ENCODE peak calls at places on chromosomes 6 and 20, in five cellular contexts. One of them, this sample, is unnamed.

GRCh38 chr6:83311231-83311630 is 118.1 kb downstream of the RWDD2A start:
- DNase-seq in cardiac muscle cell: peak
- DNase-seq in stomach: no peak
- DNase-seq in OCI-LY7: no peak
- DNase-seq in gastrocnemius medialis: no peak
- DNase-seq in this sample: no peak

GRCh38 chr20:44083220-44083933 is 103.6 kb downstream of the JPH2 start:
- DNase-seq in cardiac muscle cell: no peak
- DNase-seq in stomach: no peak
- DNase-seq in OCI-LY7: no peak
- DNase-seq in gastrocnemius medialis: peak
- DNase-seq in this sample: no peak

GRCh38 chr20:62361799-62362589 is 5.1 kb downstream of the LAMA5 start:
- DNase-seq in cardiac muscle cell: no peak
- DNase-seq in stomach: no peak
- DNase-seq in OCI-LY7: no peak
- DNase-seq in gastrocnemius medialis: no peak
- DNase-seq in this sample: no peak

GRCh38 chr20:7248392-7248992 is 481.0 kb downstream of the BMP2 start:
- DNase-seq in cardiac muscle cell: no peak
- DNase-seq in stomach: no peak
- DNase-seq in OCI-LY7: no peak
- DNase-seq in gastrocnemius medialis: peak
- DNase-seq in this sample: no peak

GRCh38 chr20:3406481-3407425 is 716 bp downstream of the DNAAF9 start:
- DNase-seq in cardiac muscle cell: peak
- DNase-seq in stomach: peak
- DNase-seq in OCI-LY7: no peak
- DNase-seq in gastrocnemius medialis: peak
- DNase-seq in this sample: peak

GRCh38 chr20:62365814-62366369 is 1.2 kb downstream of the LAMA5 start:
- DNase-seq in cardiac muscle cell: no peak
- DNase-seq in stomach: no peak
- DNase-seq in OCI-LY7: peak
- DNase-seq in gastrocnemius medialis: peak
- DNase-seq in this sample: no peak

GRCh38 chr6:105069821-105070445 is 109.9 kb downstream of the POPDC3 start:
- DNase-seq in cardiac muscle cell: no peak
- DNase-seq in stomach: no peak
- DNase-seq in OCI-LY7: no peak
- DNase-seq in gastrocnemius medialis: no peak
- DNase-seq in this sample: no peak

GRCh38 chr6:152854086-152854795 is 103.6 kb downstream of the VIP start:
- DNase-seq in cardiac muscle cell: no peak
- DNase-seq in stomach: no peak
- DNase-seq in OCI-LY7: no peak
- DNase-seq in gastrocnemius medialis: no peak
- DNase-seq in this sample: no peak

GRCh38 chr20:41003143-41003932 is 25.3 kb upstream of the TOP1 start:
- DNase-seq in cardiac muscle cell: peak
- DNase-seq in stomach: peak
- DNase-seq in OCI-LY7: no peak
- DNase-seq in gastrocnemius medialis: peak
- DNase-seq in this sample: peak

GRCh38 chr6:37052027-37052628 is 46.7 kb downstream of the FGD2 start:
- DNase-seq in cardiac muscle cell: no peak
- DNase-seq in stomach: no peak
- DNase-seq in OCI-LY7: peak
- DNase-seq in gastrocnemius medialis: no peak
- DNase-seq in this sample: no peak

GRCh38 chr20:35479798-35480197 is 24.4 kb downstream of the CEP250 start:
- DNase-seq in cardiac muscle cell: no peak
- DNase-seq in stomach: no peak
- DNase-seq in OCI-LY7: no peak
- DNase-seq in gastrocnemius medialis: no peak
- DNase-seq in this sample: no peak

GRCh38 chr6:107414246-107414645 is 45.1 kb downstream of the PDSS2 start:
- DNase-seq in cardiac muscle cell: no peak
- DNase-seq in stomach: no peak
- DNase-seq in OCI-LY7: no peak
- DNase-seq in gastrocnemius medialis: no peak
- DNase-seq in this sample: no peak

GRCh38 chr6:163170294-163170883 is 244.1 kb upstream of the QKI start:
- DNase-seq in cardiac muscle cell: peak
- DNase-seq in stomach: no peak
- DNase-seq in OCI-LY7: peak
- DNase-seq in gastrocnemius medialis: no peak
- DNase-seq in this sample: no peak

GRCh38 chr6:133333852-133334251 is 92.7 kb downstream of the EYA4 start:
- DNase-seq in cardiac muscle cell: no peak
- DNase-seq in stomach: no peak
- DNase-seq in OCI-LY7: no peak
- DNase-seq in gastrocnemius medialis: no peak
- DNase-seq in this sample: no peak

GRCh38 chr6:82741996-82742385 is 323.6 kb downstream of the UBE3D start:
- DNase-seq in cardiac muscle cell: no peak
- DNase-seq in stomach: no peak
- DNase-seq in OCI-LY7: no peak
- DNase-seq in gastrocnemius medialis: no peak
- DNase-seq in this sample: no peak

GRCh38 chr6:10617008-10617696 is 77.3 kb downstream of the C6orf52 start:
- DNase-seq in cardiac muscle cell: no peak
- DNase-seq in stomach: no peak
- DNase-seq in OCI-LY7: no peak
- DNase-seq in gastrocnemius medialis: no peak
- DNase-seq in this sample: no peak

GRCh38 chr6:45115696-45116095 is 212.4 kb upstream of the RUNX2 start:
- DNase-seq in cardiac muscle cell: peak
- DNase-seq in stomach: no peak
- DNase-seq in OCI-LY7: no peak
- DNase-seq in gastrocnemius medialis: no peak
- DNase-seq in this sample: no peak

GRCh38 chr6:132919028-132919427 is 104.7 kb downstream of the RPS12 start:
- DNase-seq in cardiac muscle cell: peak
- DNase-seq in stomach: no peak
- DNase-seq in OCI-LY7: no peak
- DNase-seq in gastrocnemius medialis: no peak
- DNase-seq in this sample: no peak

GRCh38 chr20:19990911-19991707 is 26.1 kb upstream of the NAA20 start:
- DNase-seq in cardiac muscle cell: no peak
- DNase-seq in stomach: no peak
- DNase-seq in OCI-LY7: no peak
- DNase-seq in gastrocnemius medialis: no peak
- DNase-seq in this sample: no peak

GRCh38 chr6:53792973-53793317 is 1.9 kb upstream of the LRRC1 start:
- DNase-seq in cardiac muscle cell: no peak
- DNase-seq in stomach: no peak
- DNase-seq in OCI-LY7: no peak
- DNase-seq in gastrocnemius medialis: no peak
- DNase-seq in this sample: no peak

GRCh38 chr6:165649152-165649551 is 13.9 kb downstream of the PDE10A start:
- DNase-seq in cardiac muscle cell: no peak
- DNase-seq in stomach: no peak
- DNase-seq in OCI-LY7: no peak
- DNase-seq in gastrocnemius medialis: no peak
- DNase-seq in this sample: no peak

GRCh38 chr6:1461207-1461606 is 71.8 kb downstream of the FOXF2 start:
- DNase-seq in cardiac muscle cell: peak
- DNase-seq in stomach: no peak
- DNase-seq in OCI-LY7: no peak
- DNase-seq in gastrocnemius medialis: no peak
- DNase-seq in this sample: no peak

GRCh38 chr6:15320683-15321082 is 74.8 kb downstream of the JARID2 start:
- DNase-seq in cardiac muscle cell: peak
- DNase-seq in stomach: no peak
- DNase-seq in OCI-LY7: no peak
- DNase-seq in gastrocnemius medialis: no peak
- DNase-seq in this sample: no peak

GRCh38 chr6:118770112-118770788 is 118.9 kb upstream of the CEP85L start:
- DNase-seq in cardiac muscle cell: no peak
- DNase-seq in stomach: no peak
- DNase-seq in OCI-LY7: no peak
- DNase-seq in gastrocnemius medialis: no peak
- DNase-seq in this sample: no peak

GRCh38 chr6:87789198-87789899 is 87.3 kb upstream of the AKIRIN2 start:
- DNase-seq in cardiac muscle cell: peak
- DNase-seq in stomach: no peak
- DNase-seq in OCI-LY7: no peak
- DNase-seq in gastrocnemius medialis: no peak
- DNase-seq in this sample: no peak

GRCh38 chr6:110853754-110854477 is 20.7 kb upstream of the AMD1 start:
- DNase-seq in cardiac muscle cell: no peak
- DNase-seq in stomach: no peak
- DNase-seq in OCI-LY7: no peak
- DNase-seq in gastrocnemius medialis: no peak
- DNase-seq in this sample: no peak

GRCh38 chr6:34249469-34250370 is 914 bp upstream of the SMIM29 start:
- DNase-seq in cardiac muscle cell: no peak
- DNase-seq in stomach: no peak
- DNase-seq in OCI-LY7: no peak
- DNase-seq in gastrocnemius medialis: no peak
- DNase-seq in this sample: no peak

GRCh38 chr6:65468307-65468706 is 238.7 kb downstream of the EYS start:
- DNase-seq in cardiac muscle cell: no peak
- DNase-seq in stomach: no peak
- DNase-seq in OCI-LY7: no peak
- DNase-seq in gastrocnemius medialis: no peak
- DNase-seq in this sample: no peak

GRCh38 chr20:58749098-58749766 is 56.6 kb downstream of the NPEPL1 start:
- DNase-seq in cardiac muscle cell: no peak
- DNase-seq in stomach: no peak
- DNase-seq in OCI-LY7: no peak
- DNase-seq in gastrocnemius medialis: no peak
- DNase-seq in this sample: no peak

GRCh38 chr6:106975699-106976032 is 1.1 kb upstream of the CD24 start:
- DNase-seq in cardiac muscle cell: peak
- DNase-seq in stomach: no peak
- DNase-seq in OCI-LY7: peak
- DNase-seq in gastrocnemius medialis: no peak
- DNase-seq in this sample: no peak

DNA sequence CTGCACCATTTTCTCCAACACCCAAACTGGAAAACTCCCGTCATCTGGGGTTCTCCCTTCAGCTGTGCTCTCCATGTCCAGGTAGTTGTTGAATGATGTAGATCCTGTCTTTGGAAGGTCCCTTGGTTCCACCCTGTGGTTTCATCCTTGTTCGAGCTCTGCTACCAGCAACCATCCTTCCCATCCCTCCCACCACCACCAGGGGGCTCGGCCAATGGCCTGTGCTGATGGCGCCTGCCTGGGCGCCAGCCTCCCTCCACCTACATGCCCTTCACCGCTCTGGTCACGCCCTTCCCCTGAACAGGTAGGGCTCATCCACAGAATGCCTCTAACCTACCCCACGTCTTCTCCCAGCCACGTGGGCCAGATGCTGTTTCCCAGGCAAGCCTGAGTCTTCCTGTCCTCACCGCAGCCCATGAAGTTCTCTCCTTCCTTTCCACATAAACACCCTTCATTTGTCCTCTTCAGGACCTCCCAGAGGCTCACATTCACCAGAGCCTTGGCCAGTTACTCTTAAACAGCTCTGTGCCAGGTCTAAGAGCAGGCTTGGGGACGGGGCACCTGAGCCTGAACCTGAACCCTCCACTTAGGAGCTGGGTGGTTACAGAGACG is 75.1 kb upstream of the DUSP22 start:
- DNase-seq in cardiac muscle cell: no peak
- DNase-seq in stomach: peak
- DNase-seq in OCI-LY7: peak
- DNase-seq in gastrocnemius medialis: no peak
- DNase-seq in this sample: no peak
- TF ChIP-seq CTCF in cardiac muscle cell: peak
- TF ChIP-seq CTCF in stomach: peak
- TF ChIP-seq CTCF in OCI-LY7: peak
- TF ChIP-seq CTCF in gastrocnemius medialis: no peak
- TF ChIP-seq CTCF in this sample: no peak

GRCh38 chr6:27605401-27606342 is 132.8 kb upstream of the ZNF184 start:
- DNase-seq in cardiac muscle cell: peak
- DNase-seq in stomach: no peak
- DNase-seq in OCI-LY7: no peak
- DNase-seq in gastrocnemius medialis: no peak
- DNase-seq in this sample: no peak
- H3K27ac ChIP-seq in cardiac muscle cell: no peak
- H3K27ac ChIP-seq in stomach: no peak
- H3K27ac ChIP-seq in OCI-LY7: no peak
- H3K27ac ChIP-seq in gastrocnemius medialis: no peak
- H3K27ac ChIP-seq in this sample: no peak

GRCh38 chr20:57086066-57086465 is 180.4 kb downstream of the BMP7 start:
- DNase-seq in cardiac muscle cell: no peak
- DNase-seq in stomach: no peak
- DNase-seq in OCI-LY7: no peak
- DNase-seq in gastrocnemius medialis: no peak
- DNase-seq in this sample: no peak

GRCh38 chr20:57087705-57088104 is 178.7 kb downstream of the BMP7 start:
- DNase-seq in cardiac muscle cell: no peak
- DNase-seq in stomach: no peak
- DNase-seq in OCI-LY7: no peak
- DNase-seq in gastrocnemius medialis: no peak
- DNase-seq in this sample: no peak

GRCh38 chr20:57088436-57088835 is 178.0 kb downstream of the BMP7 start:
- DNase-seq in cardiac muscle cell: no peak
- DNase-seq in stomach: no peak
- DNase-seq in OCI-LY7: no peak
- DNase-seq in gastrocnemius medialis: no peak
- DNase-seq in this sample: no peak

GRCh38 chr20:57089701-57090144 is 176.7 kb downstream of the BMP7 start:
- DNase-seq in cardiac muscle cell: peak
- DNase-seq in stomach: peak
- DNase-seq in OCI-LY7: peak
- DNase-seq in gastrocnemius medialis: no peak
- DNase-seq in this sample: peak

GRCh38 chr20:57087102-57087501 is 179.3 kb downstream of the BMP7 start:
- DNase-seq in cardiac muscle cell: no peak
- DNase-seq in stomach: no peak
- DNase-seq in OCI-LY7: no peak
- DNase-seq in gastrocnemius medialis: no peak
- DNase-seq in this sample: no peak
- TF ChIP-seq CTCF in cardiac muscle cell: no peak
- TF ChIP-seq CTCF in stomach: no peak
- TF ChIP-seq CTCF in OCI-LY7: no peak
- TF ChIP-seq CTCF in gastrocnemius medialis: no peak
- TF ChIP-seq CTCF in this sample: no peak

GRCh38 chr6:98841114-98841513 is 6.7 kb downstream of the POU3F2 start:
- DNase-seq in cardiac muscle cell: no peak
- DNase-seq in stomach: no peak
- DNase-seq in OCI-LY7: no peak
- DNase-seq in gastrocnemius medialis: no peak
- DNase-seq in this sample: no peak

GRCh38 chr6:98840385-98840784 is 6.0 kb downstream of the POU3F2 start:
- DNase-seq in cardiac muscle cell: no peak
- DNase-seq in stomach: no peak
- DNase-seq in OCI-LY7: no peak
- DNase-seq in gastrocnemius medialis: no peak
- DNase-seq in this sample: no peak

GRCh38 chr6:98838027-98838426 is 3.7 kb downstream of the POU3F2 start:
- DNase-seq in cardiac muscle cell: no peak
- DNase-seq in stomach: no peak
- DNase-seq in OCI-LY7: no peak
- DNase-seq in gastrocnemius medialis: no peak
- DNase-seq in this sample: no peak

GRCh38 chr6:98841589-98842488 is 7.5 kb downstream of the POU3F2 start:
- DNase-seq in cardiac muscle cell: no peak
- DNase-seq in stomach: no peak
- DNase-seq in OCI-LY7: no peak
- DNase-seq in gastrocnemius medialis: no peak
- DNase-seq in this sample: no peak

GRCh38 chr6:98839788-98840361 is 5.5 kb downstream of the POU3F2 start:
- DNase-seq in cardiac muscle cell: peak
- DNase-seq in stomach: no peak
- DNase-seq in OCI-LY7: no peak
- DNase-seq in gastrocnemius medialis: no peak
- DNase-seq in this sample: no peak
- H3K27ac ChIP-seq in cardiac muscle cell: no peak
- H3K27ac ChIP-seq in stomach: no peak
- H3K27ac ChIP-seq in OCI-LY7: no peak
- H3K27ac ChIP-seq in gastrocnemius medialis: no peak
- H3K27ac ChIP-seq in this sample: no peak